ENCODE peak calls at places on chromosome 12, in four cellular contexts. B is thyroid gland; I is CD8-positive, alpha-beta memory T cell; C is adrenal gland. L is an unnamed sample. For H3K27me3 and H3K4me1, the result is how much of the 10 kb centered on the place peaks cover.

GRCh38 chr12:20865873-20866272 is 55.4 kb downstream of the SLCO1B3 start:
- DNase-seq in C (no peak), I (no peak), B (no peak), L (no peak)

GRCh38 chr12:6695313-6696045 is 5.1 kb downstream of the PIANP start:
- DNase-seq in C (no peak), I (no peak), B (no peak), L (no peak)

GRCh38 chr12:76337583-76337982 is 10.6 kb downstream of the BBS10 start:
- DNase-seq in I (no peak), B (no peak), C (no peak), L (no peak)

GRCh38 chr12:96510306-96510764 is 21.0 kb downstream of the CFAP54 start:
- DNase-seq in I (no peak), C (no peak), B (peak), L (no peak)

GRCh38 chr12:53185582-53186153 is 4.9 kb upstream of the CSAD start:
- DNase-seq in C (no peak), I (no peak), B (no peak), L (no peak)

GRCh38 chr12:120015313-120015712 is 26.3 kb downstream of the BICDL1 start:
- DNase-seq in C (no peak), B (no peak), I (peak), L (no peak)

GRCh38 chr12:42810006-42810405 is 220.5 kb upstream of the PRICKLE1 start:
- DNase-seq in B (no peak), C (no peak), I (no peak), L (no peak)

GRCh38 chr12:57610553-57611115 is 601 bp upstream of the ARHGEF25 start:
- DNase-seq in I (no peak), C (no peak), B (no peak), L (peak)

GRCh38 chr12:82174936-82175335 is 183.3 kb downstream of the CCDC59 start:
- DNase-seq in C (no peak), I (no peak), B (no peak), L (no peak)

GRCh38 chr12:48933664-48934311 is 8.5 kb upstream of the FKBP11 start:
- DNase-seq in B (no peak), C (no peak), I (peak), L (no peak)

GRCh38 chr12:76091245-76091757 is 6.8 kb upstream of the NAP1L1 start:
- DNase-seq in C (no peak), B (no peak), I (no peak), L (no peak)

GRCh38 chr12:104910196-104910840 is 47.8 kb downstream of the SLC41A2 start:
- DNase-seq in C (no peak), B (no peak), I (no peak), L (no peak)

GRCh38 chr12:30599631-30600030 is 96.0 kb downstream of the IPO8 start:
- DNase-seq in B (no peak), I (no peak), C (no peak), L (no peak)

GRCh38 chr12:81598205-81598604 is 160.9 kb downstream of the PPFIA2 start:
- DNase-seq in B (no peak), C (no peak), I (no peak), L (no peak)

GRCh38 chr12:65630555-65630954 is 193.7 kb upstream of the HMGA2 start:
- DNase-seq in I (no peak), C (no peak), B (no peak), L (no peak)

GRCh38 chr12:65631621-65632111 is 192.6 kb upstream of the HMGA2 start:
- DNase-seq in C (no peak), B (no peak), I (no peak), L (no peak)

GRCh38 chr12:65634626-65635331 is 189.5 kb upstream of the HMGA2 start:
- DNase-seq in I (no peak), C (no peak), B (no peak), L (no peak)

GRCh38 chr12:65634061-65634460 is 190.2 kb upstream of the HMGA2 start:
- DNase-seq in B (no peak), I (no peak), C (no peak), L (no peak)

DNA sequence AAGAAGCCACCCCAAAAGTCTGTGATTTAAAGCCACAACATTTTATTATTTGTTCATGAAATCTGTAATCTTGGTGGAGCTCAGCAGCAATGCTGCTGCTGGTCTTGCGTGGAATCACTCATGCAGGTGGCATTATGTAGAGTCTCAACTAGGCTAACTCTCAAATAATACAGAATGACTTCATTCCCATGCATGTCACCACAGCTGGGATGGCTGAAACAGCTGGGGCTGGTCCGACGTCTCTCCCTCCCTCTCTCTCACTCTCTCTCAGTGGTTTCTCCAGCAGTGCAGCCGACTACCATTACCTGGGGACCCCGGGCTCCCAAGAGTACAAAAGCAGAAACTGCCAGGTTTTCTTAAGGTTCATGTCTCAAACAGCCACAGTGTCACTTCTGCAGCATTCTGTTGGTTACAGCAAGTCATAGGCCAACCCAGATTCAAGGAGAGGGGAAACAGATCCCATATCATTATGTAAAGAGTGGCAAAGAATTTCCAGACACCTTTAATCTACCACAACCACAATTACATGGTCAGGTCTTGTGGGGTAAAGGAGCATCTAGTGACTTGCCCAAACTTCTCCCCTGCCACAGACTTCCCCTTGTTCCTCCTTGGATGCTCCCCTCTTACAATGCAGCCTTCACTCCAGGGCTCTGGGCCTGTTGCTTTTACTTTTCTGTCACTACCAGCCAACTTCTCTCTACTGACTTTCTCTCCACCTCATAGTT is 192.0 kb upstream of the HMGA2 start:
- DNase-seq in B (no peak), C (no peak), I (no peak), L (no peak)
- H3K4me3 ChIP-seq in B (no peak), C (no peak), I (no peak), L (no peak)

GRCh38 chr12:130589391-130590317 is 126.4 kb downstream of the RIMBP2 start:
- DNase-seq in B (no peak), C (no peak), I (no peak), L (no peak)

GRCh38 chr12:130591736-130592135 is 124.4 kb downstream of the RIMBP2 start:
- DNase-seq in I (no peak), C (no peak), B (no peak), L (peak)

GRCh38 chr12:130592641-130593040 is 123.5 kb downstream of the RIMBP2 start:
- DNase-seq in C (no peak), I (no peak), B (no peak), L (no peak)

GRCh38 chr12:130588696-130589095 is 127.4 kb downstream of the RIMBP2 start:
- DNase-seq in I (no peak), C (no peak), B (no peak), L (no peak)

GRCh38 chr12:130590685-130591084 is 125.4 kb downstream of the RIMBP2 start:
- DNase-seq in I (no peak), B (no peak), C (no peak), L (no peak)
- H3K27me3 ChIP-seq in I (under half), B (under half), C (under half), L (under half)

GRCh38 chr12:51700887-51701286 is 109.9 kb downstream of the SCN8A start:
- DNase-seq in C (no peak), I (no peak), B (no peak), L (no peak)

GRCh38 chr12:51706206-51706605 is 115.2 kb downstream of the SCN8A start:
- DNase-seq in C (no peak), B (no peak), I (no peak), L (no peak)

GRCh38 chr12:51702582-51702981 is 111.5 kb downstream of the SCN8A start:
- DNase-seq in B (no peak), C (no peak), I (no peak), L (no peak)

DNA sequence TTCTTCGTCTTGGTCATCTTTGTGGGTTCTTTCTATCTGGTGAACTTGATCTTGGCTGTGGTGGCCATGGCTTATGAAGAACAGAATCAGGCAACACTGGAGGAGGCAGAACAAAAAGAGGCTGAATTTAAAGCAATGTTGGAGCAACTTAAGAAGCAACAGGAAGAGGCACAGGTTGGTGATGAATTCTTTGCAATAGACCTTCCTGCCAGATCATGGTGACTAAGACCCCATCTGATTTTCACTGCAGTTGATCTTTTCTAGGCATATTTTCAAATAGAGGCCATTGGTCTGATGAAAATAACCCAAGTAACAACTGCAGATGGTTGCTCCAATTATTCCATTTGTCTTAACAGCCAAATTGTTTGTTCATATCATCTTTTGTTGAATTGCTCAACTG is 114.4 kb downstream of the SCN8A start:
- DNase-seq in B (no peak), C (no peak), I (no peak), L (no peak)
- H3K4me1 ChIP-seq in B (under half), C (under half), I (under half), L (under half)

GRCh38 chr12:25463005-25463404 is 90.1 kb downstream of the LMNTD1 start:
- DNase-seq in B (no peak), C (no peak), I (no peak), L (no peak)

GRCh38 chr12:25455696-25456095 is 97.4 kb downstream of the LMNTD1 start:
- DNase-seq in I (no peak), C (no peak), B (no peak), L (no peak)

GRCh38 chr12:25456474-25456873 is 96.6 kb downstream of the LMNTD1 start:
- DNase-seq in I (no peak), B (no peak), C (no peak), L (no peak)

GRCh38 chr12:25458047-25458552 is 95.0 kb downstream of the LMNTD1 start:
- DNase-seq in I (no peak), C (peak), B (no peak), L (peak)

GRCh38 chr12:25459541-25459951 is 93.5 kb downstream of the LMNTD1 start:
- DNase-seq in C (no peak), I (no peak), B (no peak), L (peak)
- H3K4me3 ChIP-seq in C (no peak), I (no peak), B (no peak), L (no peak)

GRCh38 chr12:3253682-3254275 is 176.6 kb downstream of the TSPAN9 start:
- DNase-seq in C (no peak), I (no peak), B (no peak), L (no peak)
- H3K27me3 ChIP-seq in C (under half), I (under half), B (under half), L (under half)

L was measured in BE2C.